ENCODE peak calls at places on chromosomes 11 and 22, in eight cellular contexts. T, G, Q, K, M, B, S and C are unnamed samples.

GRCh38 chr11:44894217-44894617 is 56.5 kb downstream of the TP53I11 start:
- DNase-seq in T (peak), G (peak), Q (peak), K (peak), M (no peak), B (peak), S (no peak), C (peak)

GRCh38 chr11:118046964-118047700 is 29.7 kb upstream of the TMPRSS4 start:
- DNase-seq in T (no peak), G (no peak), Q (no peak), K (no peak), M (no peak), B (no peak), S (no peak), C (no peak)

GRCh38 chr11:123745764-123746451 is 4.4 kb upstream of the ZNF202 start:
- DNase-seq in T (no peak), G (no peak), Q (no peak), K (no peak), M (no peak), B (no peak), S (no peak), C (no peak)

GRCh38 chr22:24029304-24029703 is 18.2 kb downstream of the CABIN1 start:
- DNase-seq in T (no peak), G (no peak), Q (no peak), K (no peak), M (no peak), B (no peak), S (no peak), C (no peak)

GRCh38 chr11:69874984-69875673 is 55.9 kb upstream of the FGF3 start:
- DNase-seq in T (no peak), G (no peak), Q (no peak), K (no peak), M (no peak), B (no peak), S (no peak), C (no peak)

GRCh38 chr22:42947211-42947990 is 67.5 kb downstream of the PACSIN2 start:
- DNase-seq in T (no peak), G (no peak), Q (no peak), K (no peak), M (peak), B (no peak), S (no peak), C (no peak)

GRCh38 chr22:37525073-37525745 is 6.0 kb upstream of the CARD10 start:
- DNase-seq in T (peak), G (no peak), Q (peak), K (no peak), M (peak), B (peak), S (no peak), C (no peak)

GRCh38 chr11:120197254-120197891 is 13.5 kb upstream of the OAF start:
- DNase-seq in T (peak), G (no peak), Q (no peak), K (no peak), M (no peak), B (no peak), S (no peak), C (no peak)

GRCh38 chr22:24370426-24370825 is 57.0 kb upstream of the ADORA2A start:
- DNase-seq in T (no peak), G (no peak), Q (no peak), K (no peak), M (no peak), B (no peak), S (no peak), C (no peak)

GRCh38 chr11:72721689-72722049 is 30.5 kb downstream of the ARAP1 start:
- DNase-seq in T (no peak), G (peak), Q (no peak), K (peak), M (peak), B (peak), S (no peak), C (no peak)

GRCh38 chr11:63710476-63711217 is 29.3 kb downstream of the RTN3 start:
- DNase-seq in T (peak), G (no peak), Q (peak), K (no peak), M (no peak), B (peak), S (no peak), C (no peak)

GRCh38 chr11:11171854-11172253 is 181.2 kb downstream of the CSNK2A3 start:
- DNase-seq in T (no peak), G (no peak), Q (no peak), K (peak), M (no peak), B (no peak), S (no peak), C (no peak)

GRCh38 chr11:67370351-67371076 is 2.9 kb downstream of the CLCF1 start:
- DNase-seq in T (no peak), G (no peak), Q (peak), K (no peak), M (no peak), B (peak), S (no peak), C (no peak)

GRCh38 chr22:47134222-47134621 is 371.8 kb downstream of the TBC1D22A start:
- DNase-seq in T (no peak), G (no peak), Q (no peak), K (no peak), M (no peak), B (no peak), S (no peak), C (no peak)

GRCh38 chr11:63882555-63883242 is 34.3 kb downstream of the RCOR2 start:
- DNase-seq in T (no peak), G (no peak), Q (no peak), K (no peak), M (peak), B (no peak), S (no peak), C (no peak)

GRCh38 chr11:41301023-41301422 is 158.4 kb downstream of the LRRC4C start:
- DNase-seq in T (no peak), G (no peak), Q (no peak), K (peak), M (no peak), B (no peak), S (no peak), C (no peak)

GRCh38 chr11:69474736-69475135 is 6.7 kb upstream of the LINC01488 start:
- DNase-seq in T (no peak), G (no peak), Q (no peak), K (no peak), M (no peak), B (no peak), S (no peak), C (peak)